ENCODE peak calls at places on chromosomes 6 and 20, in five cellular contexts. One of them, this sample, is unnamed.

GRCh38 chr20:62805711-62806382 is 1.2 kb downstream of the OGFR start:
- DNase-seq in cardiac fibroblast: no peak
- DNase-seq in upper lobe of right lung: peak
- DNase-seq in tibial nerve: peak
- DNase-seq in endothelial cell of umbilical vein: no peak
- DNase-seq in this sample: no peak

GRCh38 chr6:70706491-70707123 is 38.9 kb downstream of the SMAP1 start:
- DNase-seq in upper lobe of right lung: no peak
- DNase-seq in cardiac fibroblast: peak
- DNase-seq in tibial nerve: peak
- DNase-seq in endothelial cell of umbilical vein: peak
- DNase-seq in this sample: peak

GRCh38 chr20:50455656-50456451 is 54.3 kb upstream of the PTPN1 start:
- DNase-seq in upper lobe of right lung: peak
- DNase-seq in cardiac fibroblast: no peak
- DNase-seq in tibial nerve: no peak
- DNase-seq in endothelial cell of umbilical vein: no peak
- DNase-seq in this sample: no peak

GRCh38 chr20:22745194-22745500 is 160.8 kb upstream of the FOXA2 start:
- DNase-seq in upper lobe of right lung: no peak
- DNase-seq in cardiac fibroblast: no peak
- DNase-seq in endothelial cell of umbilical vein: no peak
- DNase-seq in tibial nerve: no peak
- DNase-seq in this sample: no peak

GRCh38 chr6:33915134-33915533 is 111.3 kb upstream of the MLN start:
- DNase-seq in endothelial cell of umbilical vein: no peak
- DNase-seq in cardiac fibroblast: no peak
- DNase-seq in tibial nerve: peak
- DNase-seq in upper lobe of right lung: no peak
- DNase-seq in this sample: no peak

GRCh38 chr6:155604991-155605390 is 149.4 kb upstream of the NOX3 start:
- DNase-seq in endothelial cell of umbilical vein: no peak
- DNase-seq in cardiac fibroblast: peak
- DNase-seq in upper lobe of right lung: no peak
- DNase-seq in tibial nerve: no peak
- DNase-seq in this sample: no peak

GRCh38 chr6:119587537-119587936 is 238.0 kb upstream of the MAN1A1 start:
- DNase-seq in upper lobe of right lung: no peak
- DNase-seq in cardiac fibroblast: peak
- DNase-seq in endothelial cell of umbilical vein: no peak
- DNase-seq in tibial nerve: no peak
- DNase-seq in this sample: no peak

GRCh38 chr20:54257090-54257816 is 49.4 kb downstream of the PFDN4 start:
- DNase-seq in endothelial cell of umbilical vein: no peak
- DNase-seq in tibial nerve: peak
- DNase-seq in upper lobe of right lung: no peak
- DNase-seq in cardiac fibroblast: peak
- DNase-seq in this sample: peak

GRCh38 chr6:36755435-36756348 is 58.1 kb downstream of the RAB44 start:
- DNase-seq in endothelial cell of umbilical vein: peak
- DNase-seq in cardiac fibroblast: peak
- DNase-seq in upper lobe of right lung: no peak
- DNase-seq in tibial nerve: no peak
- DNase-seq in this sample: no peak

GRCh38 chr6:119312875-119313338 is 36.7 kb downstream of the MAN1A1 start:
- DNase-seq in tibial nerve: no peak
- DNase-seq in endothelial cell of umbilical vein: no peak
- DNase-seq in upper lobe of right lung: no peak
- DNase-seq in cardiac fibroblast: no peak
- DNase-seq in this sample: no peak

GRCh38 chr6:47292944-47293343 is 16.8 kb downstream of the TNFRSF21 start:
- DNase-seq in endothelial cell of umbilical vein: peak
- DNase-seq in tibial nerve: no peak
- DNase-seq in upper lobe of right lung: no peak
- DNase-seq in cardiac fibroblast: peak
- DNase-seq in this sample: no peak

GRCh38 chr6:27605401-27606342 is 132.8 kb upstream of the ZNF184 start:
- DNase-seq in endothelial cell of umbilical vein: peak
- DNase-seq in upper lobe of right lung: no peak
- DNase-seq in cardiac fibroblast: peak
- DNase-seq in tibial nerve: no peak
- DNase-seq in this sample: peak

GRCh38 chr6:105199711-105200110 is 19.9 kb upstream of the POPDC3 start:
- DNase-seq in endothelial cell of umbilical vein: no peak
- DNase-seq in tibial nerve: no peak
- DNase-seq in upper lobe of right lung: no peak
- DNase-seq in cardiac fibroblast: no peak
- DNase-seq in this sample: no peak

GRCh38 chr6:110537208-110538123 is 61.1 kb upstream of the SLC22A16 start:
- DNase-seq in tibial nerve: no peak
- DNase-seq in upper lobe of right lung: no peak
- DNase-seq in endothelial cell of umbilical vein: peak
- DNase-seq in cardiac fibroblast: peak
- DNase-seq in this sample: peak

GRCh38 chr20:53262294-53262840 is 290.2 kb downstream of the TSHZ2 start:
- DNase-seq in cardiac fibroblast: no peak
- DNase-seq in tibial nerve: no peak
- DNase-seq in upper lobe of right lung: no peak
- DNase-seq in endothelial cell of umbilical vein: no peak
- DNase-seq in this sample: no peak

GRCh38 chr20:3890999-3891929 is 2.1 kb downstream of the PANK2 start:
- DNase-seq in cardiac fibroblast: no peak
- DNase-seq in tibial nerve: no peak
- DNase-seq in upper lobe of right lung: peak
- DNase-seq in endothelial cell of umbilical vein: no peak
- DNase-seq in this sample: no peak

GRCh38 chr6:152223622-152224021 is 413.5 kb downstream of the SYNE1 start:
- DNase-seq in upper lobe of right lung: no peak
- DNase-seq in endothelial cell of umbilical vein: no peak
- DNase-seq in cardiac fibroblast: no peak
- DNase-seq in tibial nerve: no peak
- DNase-seq in this sample: no peak

GRCh38 chr20:46307139-46307998 is 929 bp downstream of the CDH22 start:
- DNase-seq in cardiac fibroblast: peak
- DNase-seq in endothelial cell of umbilical vein: peak
- DNase-seq in tibial nerve: no peak
- DNase-seq in upper lobe of right lung: peak
- DNase-seq in this sample: no peak

GRCh38 chr6:46898011-46898410 is 23.7 kb downstream of the ADGRF5 start:
- DNase-seq in endothelial cell of umbilical vein: no peak
- DNase-seq in upper lobe of right lung: no peak
- DNase-seq in tibial nerve: no peak
- DNase-seq in cardiac fibroblast: no peak
- DNase-seq in this sample: no peak

GRCh38 chr6:44016131-44016870 is 111.0 kb downstream of the MRPL14 start:
- DNase-seq in upper lobe of right lung: peak
- DNase-seq in endothelial cell of umbilical vein: no peak
- DNase-seq in cardiac fibroblast: peak
- DNase-seq in tibial nerve: no peak
- DNase-seq in this sample: peak

GRCh38 chr20:39042279-39043150 is 80.4 kb downstream of the DHX35 start:
- DNase-seq in endothelial cell of umbilical vein: no peak
- DNase-seq in upper lobe of right lung: no peak
- DNase-seq in cardiac fibroblast: peak
- DNase-seq in tibial nerve: no peak
- DNase-seq in this sample: no peak

GRCh38 chr6:136607204-136607931 is 57.1 kb upstream of the MAP7 start:
- DNase-seq in upper lobe of right lung: no peak
- DNase-seq in cardiac fibroblast: peak
- DNase-seq in endothelial cell of umbilical vein: peak
- DNase-seq in tibial nerve: no peak
- DNase-seq in this sample: no peak

GRCh38 chr6:73797861-73798260 is 101.9 kb downstream of the CD109 start:
- DNase-seq in endothelial cell of umbilical vein: no peak
- DNase-seq in tibial nerve: no peak
- DNase-seq in upper lobe of right lung: no peak
- DNase-seq in cardiac fibroblast: peak
- DNase-seq in this sample: no peak

GRCh38 chr20:51221791-51222408 is 199.0 kb upstream of the KCNG1 start:
- DNase-seq in tibial nerve: no peak
- DNase-seq in endothelial cell of umbilical vein: peak
- DNase-seq in cardiac fibroblast: peak
- DNase-seq in upper lobe of right lung: no peak
- DNase-seq in this sample: no peak

GRCh38 chr6:111615916-111616612 is 10.4 kb upstream of the TRAF3IP2 start:
- DNase-seq in cardiac fibroblast: no peak
- DNase-seq in upper lobe of right lung: no peak
- DNase-seq in endothelial cell of umbilical vein: no peak
- DNase-seq in tibial nerve: no peak
- DNase-seq in this sample: no peak

DNA sequence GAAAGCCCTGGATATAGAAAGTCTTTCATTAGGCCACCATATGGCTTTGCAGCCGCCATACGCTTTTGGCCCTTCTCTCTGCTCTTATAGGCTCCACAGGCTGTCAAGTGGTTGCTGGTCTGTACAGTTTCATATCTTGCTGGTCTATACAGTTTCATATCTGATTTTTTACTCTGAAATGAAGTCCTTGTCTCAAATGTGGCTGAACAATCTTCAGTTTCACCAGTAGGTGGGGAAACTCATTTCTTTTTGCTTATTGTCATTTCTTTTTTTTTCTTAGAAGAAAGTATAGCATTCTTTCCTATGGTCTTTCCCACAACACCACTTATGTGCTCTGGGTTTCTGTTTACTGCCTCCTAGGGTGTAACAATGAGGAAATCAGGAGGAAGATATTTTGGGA is 771.4 kb upstream of the MMS22L start:
- DNase-seq in upper lobe of right lung: no peak
- DNase-seq in cardiac fibroblast: peak
- DNase-seq in tibial nerve: no peak
- DNase-seq in endothelial cell of umbilical vein: no peak
- DNase-seq in this sample: peak
- TF ChIP-seq CTCF in upper lobe of right lung: peak
- TF ChIP-seq CTCF in cardiac fibroblast: no peak
- TF ChIP-seq CTCF in tibial nerve: peak
- TF ChIP-seq CTCF in endothelial cell of umbilical vein: no peak
- TF ChIP-seq CTCF in this sample: peak

GRCh38 chr6:42818878-42819277 is 37.0 kb downstream of the BICRAL start:
- DNase-seq in endothelial cell of umbilical vein: no peak
- DNase-seq in tibial nerve: no peak
- DNase-seq in cardiac fibroblast: no peak
- DNase-seq in upper lobe of right lung: no peak
- DNase-seq in this sample: no peak

GRCh38 chr6:42820509-42821340 is 38.9 kb downstream of the BICRAL start:
- DNase-seq in tibial nerve: peak
- DNase-seq in upper lobe of right lung: no peak
- DNase-seq in cardiac fibroblast: no peak
- DNase-seq in endothelial cell of umbilical vein: no peak
- DNase-seq in this sample: no peak

GRCh38 chr6:42819803-42820508 is 38.1 kb downstream of the BICRAL start:
- DNase-seq in upper lobe of right lung: no peak
- DNase-seq in endothelial cell of umbilical vein: no peak
- DNase-seq in tibial nerve: no peak
- DNase-seq in cardiac fibroblast: peak
- DNase-seq in this sample: no peak

GRCh38 chr6:42821846-42822245 is 40.0 kb downstream of the BICRAL start:
- DNase-seq in upper lobe of right lung: no peak
- DNase-seq in tibial nerve: no peak
- DNase-seq in endothelial cell of umbilical vein: no peak
- DNase-seq in cardiac fibroblast: peak
- DNase-seq in this sample: no peak

DNA sequence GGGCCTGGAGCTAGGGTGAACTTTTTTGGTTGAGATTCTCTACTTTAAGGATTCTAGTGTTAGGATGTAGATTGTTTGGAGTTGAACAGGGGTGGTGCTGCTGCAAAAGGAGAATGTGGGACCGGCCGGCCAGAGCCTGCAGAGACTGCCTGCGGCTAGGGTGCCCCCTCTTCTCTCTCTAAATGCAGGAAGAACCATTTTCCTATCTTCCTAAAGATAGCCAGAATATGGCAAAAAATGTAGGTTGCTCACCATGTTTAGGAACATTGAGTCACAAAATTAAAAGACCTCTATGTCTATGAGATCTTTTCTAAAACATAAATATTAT is 39.5 kb downstream of the BICRAL start:
- DNase-seq in upper lobe of right lung: no peak
- DNase-seq in cardiac fibroblast: no peak
- DNase-seq in endothelial cell of umbilical vein: no peak
- DNase-seq in tibial nerve: no peak
- DNase-seq in this sample: no peak
- H3K4me3 ChIP-seq in upper lobe of right lung: peak
- H3K4me3 ChIP-seq in cardiac fibroblast: no peak
- H3K4me3 ChIP-seq in endothelial cell of umbilical vein: no peak
- H3K4me3 ChIP-seq in tibial nerve: no peak
- H3K4me3 ChIP-seq in this sample: no peak

GRCh38 chr6:41723178-41723935 is 12.1 kb downstream of the TFEB start:
- DNase-seq in cardiac fibroblast: peak
- DNase-seq in upper lobe of right lung: peak
- DNase-seq in endothelial cell of umbilical vein: no peak
- DNase-seq in tibial nerve: peak
- DNase-seq in this sample: no peak
- TF ChIP-seq CTCF in cardiac fibroblast: peak
- TF ChIP-seq CTCF in upper lobe of right lung: no peak
- TF ChIP-seq CTCF in endothelial cell of umbilical vein: no peak
- TF ChIP-seq CTCF in tibial nerve: no peak
- TF ChIP-seq CTCF in this sample: no peak

GRCh38 chr6:31272431-31272830 is 539 bp upstream of the HLA-C start:
- DNase-seq in upper lobe of right lung: no peak
- DNase-seq in endothelial cell of umbilical vein: no peak
- DNase-seq in tibial nerve: no peak
- DNase-seq in cardiac fibroblast: peak
- DNase-seq in this sample: no peak

GRCh38 chr6:31270788-31271640 is 878 bp downstream of the HLA-C start:
- DNase-seq in endothelial cell of umbilical vein: peak
- DNase-seq in cardiac fibroblast: peak
- DNase-seq in upper lobe of right lung: peak
- DNase-seq in tibial nerve: peak
- DNase-seq in this sample: no peak

GRCh38 chr6:31267504-31268371 is 4.2 kb downstream of the HLA-C start:
- DNase-seq in endothelial cell of umbilical vein: no peak
- DNase-seq in tibial nerve: no peak
- DNase-seq in cardiac fibroblast: no peak
- DNase-seq in upper lobe of right lung: no peak
- DNase-seq in this sample: no peak

GRCh38 chr6:31271641-31272357 is at the start of gene HLA-C:
- DNase-seq in cardiac fibroblast: peak
- DNase-seq in upper lobe of right lung: peak
- DNase-seq in tibial nerve: peak
- DNase-seq in endothelial cell of umbilical vein: peak
- DNase-seq in this sample: peak

GRCh38 chr6:31272856-31273626 is 1.1 kb upstream of the HLA-C start:
- DNase-seq in endothelial cell of umbilical vein: no peak
- DNase-seq in tibial nerve: no peak
- DNase-seq in upper lobe of right lung: no peak
- DNase-seq in cardiac fibroblast: no peak
- DNase-seq in this sample: no peak
- H3K4me3 ChIP-seq in endothelial cell of umbilical vein: no peak
- H3K4me3 ChIP-seq in tibial nerve: no peak
- H3K4me3 ChIP-seq in upper lobe of right lung: peak
- H3K4me3 ChIP-seq in cardiac fibroblast: no peak
- H3K4me3 ChIP-seq in this sample: no peak

DNA sequence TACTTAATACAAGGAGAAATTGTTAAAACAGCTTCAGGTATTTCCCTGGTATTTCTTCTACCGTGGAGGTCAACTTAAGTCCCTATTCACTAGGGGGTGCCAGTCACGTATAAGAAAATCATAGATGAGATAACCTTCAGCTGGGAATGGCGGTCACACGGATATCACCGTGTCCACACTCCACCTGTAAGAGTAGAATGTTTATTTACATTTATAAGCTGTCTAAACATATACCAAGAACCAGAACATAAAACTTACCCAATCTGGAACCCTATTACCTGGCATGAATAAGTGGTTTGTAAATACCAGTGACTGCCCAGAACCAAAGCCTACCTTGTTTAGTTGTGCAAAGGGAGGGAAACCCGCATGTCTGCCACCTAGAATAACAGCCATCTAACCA is 1.9 kb upstream of the ELOVL4 start:
- DNase-seq in upper lobe of right lung: no peak
- DNase-seq in tibial nerve: peak
- DNase-seq in endothelial cell of umbilical vein: peak
- DNase-seq in cardiac fibroblast: peak
- DNase-seq in this sample: peak
- TF ChIP-seq CTCF in upper lobe of right lung: peak
- TF ChIP-seq CTCF in tibial nerve: peak
- TF ChIP-seq CTCF in endothelial cell of umbilical vein: peak
- TF ChIP-seq CTCF in cardiac fibroblast: peak
- TF ChIP-seq CTCF in this sample: peak

This sample was measured in astrocyte of the cerebellum.